ENCODE peak calls at places on chromosomes 7 and 10, in eight cellular contexts. Z is brain microvascular endothelial cell, S is AG10803, Y is left lung, O is body of pancreas, J is neural progenitor cell, M is fibroblast of lung, L is OCI-LY7. Q is an unnamed sample.

GRCh38 chr7:4797858-4798705 is 22.7 kb downstream of the AP5Z1 start:
- DNase-seq in Z (no peak), S (peak), Y (no peak), O (peak), J (peak), M (peak), L (peak), Q (peak)

GRCh38 chr7:80359476-80359875 is 152.4 kb downstream of the GNAT3 start:
- DNase-seq in Z (no peak), S (no peak), Y (no peak), O (no peak), J (no peak), M (no peak), L (no peak), Q (no peak)

GRCh38 chr7:104983620-104984539 is 30.1 kb upstream of the KMT2E start:
- DNase-seq in Z (peak), S (peak), Y (peak), O (peak), J (peak), M (peak), L (peak), Q (peak)

GRCh38 chr7:103964269-103964668 is 25.2 kb downstream of the RELN start:
- DNase-seq in Z (no peak), S (no peak), Y (no peak), O (no peak), J (no peak), M (no peak), L (no peak), Q (no peak)

GRCh38 chr10:76428541-76429330 is 997.3 kb downstream of the LRMDA start:
- DNase-seq in Z (peak), S (peak), Y (peak), O (no peak), J (no peak), M (peak), L (no peak), Q (peak)

GRCh38 chr7:158016171-158017087 is 571.2 kb downstream of the PTPRN2 start:
- DNase-seq in Z (no peak), S (no peak), Y (peak), O (peak), J (peak), M (no peak), L (no peak), Q (no peak)

GRCh38 chr10:81848514-81848913 is 26.5 kb upstream of the NRG3 start:
- DNase-seq in Z (no peak), S (no peak), Y (no peak), O (no peak), J (peak), M (no peak), L (no peak), Q (no peak)

GRCh38 chr7:29565982-29566746 is 2.5 kb downstream of the PRR15 start:
- DNase-seq in Z (no peak), S (no peak), Y (no peak), O (peak), J (no peak), M (no peak), L (no peak), Q (no peak)

GRCh38 chr7:150531704-150532103 is 17.0 kb downstream of the GIMAP7 start:
- DNase-seq in Z (no peak), S (no peak), Y (no peak), O (no peak), J (no peak), M (no peak), L (no peak), Q (no peak)

GRCh38 chr7:37987732-37988131 is 67.3 kb downstream of the EPDR1 start:
- DNase-seq in Z (no peak), S (no peak), Y (no peak), O (no peak), J (no peak), M (no peak), L (no peak), Q (no peak)

GRCh38 chr7:130144632-130145171 is 60.5 kb downstream of the TMEM209 start:
- DNase-seq in Z (peak), S (peak), Y (no peak), O (peak), J (no peak), M (no peak), L (no peak), Q (peak)

GRCh38 chr10:121886181-121886580 is 41.6 kb downstream of the ATE1 start:
- DNase-seq in Z (no peak), S (no peak), Y (no peak), O (no peak), J (no peak), M (no peak), L (no peak), Q (no peak)

GRCh38 chr10:99375444-99375843 is 46.3 kb downstream of the CNNM1 start:
- DNase-seq in Z (no peak), S (no peak), Y (no peak), O (no peak), J (no peak), M (no peak), L (no peak), Q (no peak)

GRCh38 chr7:70614237-70614984 is 517.5 kb upstream of the GALNT17 start:
- DNase-seq in Z (no peak), S (peak), Y (no peak), O (peak), J (peak), M (peak), L (peak), Q (no peak)

GRCh38 chr7:81638216-81638615 is 131.6 kb downstream of the HGF start:
- DNase-seq in Z (peak), S (peak), Y (no peak), O (no peak), J (no peak), M (peak), L (no peak), Q (peak)

DNA sequence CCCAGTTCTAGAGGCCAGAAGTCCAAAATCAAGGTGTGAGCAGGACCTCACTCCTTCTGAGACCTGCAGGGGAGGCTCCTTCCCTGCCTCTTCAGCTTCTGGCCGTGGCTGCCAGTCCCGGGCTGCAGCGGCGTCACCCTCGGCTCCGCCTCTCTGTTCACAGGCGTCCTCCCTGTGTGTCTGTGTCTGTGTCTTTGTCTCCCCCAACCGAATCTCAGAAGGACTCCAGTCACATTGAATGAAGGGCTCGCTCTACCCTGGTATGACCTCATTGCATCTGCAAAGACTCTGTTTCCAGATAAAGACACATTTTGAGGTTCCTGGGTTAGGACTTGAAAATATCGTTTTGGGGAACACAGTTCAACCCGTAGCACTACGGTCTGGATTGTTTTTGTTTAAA is 33.1 kb upstream of the GALNT11 start:
- DNase-seq in Z (peak), S (no peak), Y (peak), O (peak), J (peak), M (peak), L (peak), Q (peak)
- TF ChIP-seq CTCF in Z (no peak), S (no peak), Y (no peak), O (peak), J (peak), M (no peak), L (peak), Q (no peak)

GRCh38 chr10:22712959-22713852 is 1.2 kb downstream of the PIP4K2A start:
- DNase-seq in Z (no peak), S (peak), Y (peak), O (peak), J (peak), M (peak), L (peak), Q (peak)

GRCh38 chr10:22713853-22714523 is 390 bp downstream of the PIP4K2A start:
- DNase-seq in Z (no peak), S (peak), Y (peak), O (peak), J (peak), M (no peak), L (peak), Q (peak)

GRCh38 chr10:22714524-22715289 is at the start of gene PIP4K2A:
- DNase-seq in Z (peak), S (peak), Y (peak), O (peak), J (peak), M (peak), L (peak), Q (peak)

GRCh38 chr10:22716943-22717342 is 2.6 kb upstream of the PIP4K2A start:
- DNase-seq in Z (no peak), S (no peak), Y (no peak), O (no peak), J (no peak), M (no peak), L (no peak), Q (no peak)

GRCh38 chr10:22715290-22715625 is 880 bp upstream of the PIP4K2A start:
- DNase-seq in Z (no peak), S (no peak), Y (no peak), O (no peak), J (no peak), M (no peak), L (no peak), Q (no peak)
- H3K4me3 ChIP-seq in Z (no peak), S (peak), Y (peak), O (no peak), J (no peak), M (no peak), L (no peak), Q (no peak)

GRCh38 chr7:132392713-132393112 is 183.6 kb downstream of the PLXNA4 start:
- DNase-seq in Z (no peak), S (no peak), Y (no peak), O (no peak), J (no peak), M (no peak), L (no peak), Q (no peak)

GRCh38 chr7:132393789-132394261 is 182.4 kb downstream of the PLXNA4 start:
- DNase-seq in Z (no peak), S (peak), Y (no peak), O (peak), J (no peak), M (peak), L (no peak), Q (no peak)

GRCh38 chr7:132390705-132391104 is 185.6 kb downstream of the PLXNA4 start:
- DNase-seq in Z (peak), S (peak), Y (no peak), O (no peak), J (no peak), M (peak), L (no peak), Q (peak)

GRCh38 chr7:132395375-132395774 is 180.9 kb downstream of the PLXNA4 start:
- DNase-seq in Z (no peak), S (no peak), Y (no peak), O (no peak), J (no peak), M (no peak), L (no peak), Q (no peak)

DNA sequence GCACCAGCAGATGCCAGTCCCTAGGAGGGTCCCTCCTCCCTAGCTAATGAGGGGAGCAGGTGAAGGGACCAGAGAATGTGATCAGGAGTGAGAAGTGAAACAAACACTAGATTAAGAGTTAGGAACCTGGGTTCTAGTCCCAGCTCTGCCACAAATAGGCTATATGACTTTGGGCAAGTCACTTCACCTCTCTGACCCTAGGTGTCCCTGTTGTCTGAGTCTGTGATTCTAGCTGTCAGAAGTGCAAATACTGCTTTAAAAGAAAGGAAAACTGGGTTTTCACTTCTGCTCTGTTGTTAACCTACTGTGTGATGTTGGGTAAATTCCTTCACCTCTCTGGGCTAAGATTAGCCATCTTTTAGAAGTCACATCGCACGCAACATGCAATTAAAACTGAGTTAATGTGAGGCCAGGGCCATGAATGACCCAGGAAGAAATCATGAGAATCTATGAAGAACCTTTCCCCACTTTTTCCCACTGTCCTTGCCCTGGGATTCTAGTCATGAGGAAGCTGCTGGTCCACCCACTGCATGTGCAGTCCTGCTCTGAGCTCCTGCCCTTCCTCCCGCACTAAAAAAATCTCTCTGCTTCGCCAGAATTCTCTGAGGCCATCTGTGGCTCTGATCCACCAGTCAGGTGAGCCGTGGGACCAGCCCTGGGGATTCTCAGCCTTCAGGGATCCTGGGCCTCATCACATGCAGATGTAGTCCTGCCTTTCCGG is 181.8 kb downstream of the PLXNA4 start:
- DNase-seq in Z (no peak), S (peak), Y (no peak), O (no peak), J (no peak), M (no peak), L (peak), Q (no peak)
- TF ChIP-seq CTCF in Z (peak), S (peak), Y (no peak), O (no peak), J (peak), M (no peak), L (peak), Q (peak)

DNA sequence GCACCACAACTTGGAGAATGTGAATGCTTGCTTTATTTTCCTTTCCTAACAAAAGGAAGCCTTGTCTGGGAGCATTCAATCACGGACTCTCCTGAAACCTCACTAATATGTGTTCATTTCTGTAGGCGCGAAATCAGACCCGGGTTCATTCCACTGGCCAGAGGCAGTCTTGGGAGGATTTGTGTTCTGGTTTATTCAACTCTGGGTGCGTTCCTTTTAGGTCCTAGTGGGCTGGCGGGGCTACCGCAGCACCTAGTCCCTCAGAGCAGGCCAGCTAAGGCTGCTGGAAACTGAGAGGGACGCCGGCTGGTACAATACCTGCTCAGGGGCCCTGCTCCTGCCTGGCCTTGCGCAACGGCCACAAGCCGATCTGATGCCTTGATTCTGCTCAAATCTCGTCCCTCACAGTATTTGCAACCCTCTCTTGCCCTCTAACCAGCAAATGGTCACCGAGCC is 7.5 kb downstream of the HOXA4 start:
- DNase-seq in Z (no peak), S (no peak), Y (no peak), O (no peak), J (no peak), M (peak), L (no peak), Q (no peak)
- H3K4me3 ChIP-seq in Z (peak), S (no peak), Y (peak), O (no peak), J (no peak), M (peak), L (no peak), Q (no peak)